ENCODE peak calls at places on chromosomes 11 and 22, in four cellular contexts. C is heart right ventricle, I is lower leg skin, Y is GM10248. S is an unnamed sample.

GRCh38 chr11:15764948-15765347 is 591.4 kb downstream of the SOX6 start:
- DNase-seq in C (no peak), I (no peak), Y (no peak), S (no peak)

GRCh38 chr22:32852346-32853251 is 51.1 kb downstream of the TIMP3 start:
- DNase-seq in C (peak), I (peak), Y (no peak), S (no peak)

GRCh38 chr22:24501366-24502005 is 6.4 kb downstream of the UPB1 start:
- DNase-seq in C (no peak), I (no peak), Y (no peak), S (no peak)

GRCh38 chr11:59429924-59430516 is 3.8 kb upstream of the OR5A2 start:
- DNase-seq in C (no peak), I (peak), Y (peak), S (peak)

GRCh38 chr11:35288817-35289541 is 130.4 kb downstream of the SLC1A2 start:
- DNase-seq in C (no peak), I (no peak), Y (no peak), S (no peak)

GRCh38 chr11:107719557-107720304 is 7.9 kb upstream of the SLN start:
- DNase-seq in C (no peak), I (no peak), Y (no peak), S (no peak)

GRCh38 chr22:49206281-49206680 is 621.4 kb downstream of the BRD1 start:
- DNase-seq in C (no peak), I (no peak), Y (no peak), S (no peak)

GRCh38 chr22:44648821-44649566 is 53.0 kb upstream of the PRR5 start:
- DNase-seq in C (no peak), I (peak), Y (no peak), S (no peak)

GRCh38 chr11:281486-282161 is 3.4 kb downstream of the NLRP6 start:
- DNase-seq in C (no peak), I (no peak), Y (no peak), S (no peak)

GRCh38 chr11:77053217-77054013 is 13.4 kb upstream of the CAPN5 start:
- DNase-seq in C (no peak), I (no peak), Y (no peak), S (no peak)

GRCh38 chr11:134246678-134247077 is 6.5 kb downstream of the THYN1 start:
- DNase-seq in C (no peak), I (no peak), Y (no peak), S (no peak)

GRCh38 chr11:102831128-102831708 is 12.2 kb downstream of the MMP3 start:
- DNase-seq in C (peak), I (peak), Y (peak), S (peak)

GRCh38 chr22:27286711-27287110 is 514.8 kb downstream of the MN1 start:
- DNase-seq in C (no peak), I (no peak), Y (no peak), S (no peak)

GRCh38 chr11:111941963-111942362 is 4.8 kb downstream of the DIXDC1 start:
- DNase-seq in C (no peak), I (no peak), Y (no peak), S (no peak)

GRCh38 chr22:38567531-38568245 is 2.3 kb downstream of the DMC1 start:
- DNase-seq in C (no peak), I (no peak), Y (no peak), S (no peak)

GRCh38 chr22:38569972-38570840 is at the start of gene DMC1:
- DNase-seq in C (peak), I (peak), Y (peak), S (peak)

GRCh38 chr22:38569181-38569971 is 607 bp downstream of the DMC1 start:
- DNase-seq in C (peak), I (no peak), Y (no peak), S (no peak)

GRCh38 chr22:38572065-38572464 is 2.1 kb upstream of the DMC1 start:
- DNase-seq in C (no peak), I (peak), Y (peak), S (peak)

GRCh38 chr22:38570841-38571364 is 920 bp upstream of the DMC1 start:
- DNase-seq in C (peak), I (peak), Y (peak), S (peak)
- TF ChIP-seq CTCF in C (no peak), I (no peak), Y (no peak), S (peak)

GRCh38 chr11:10807629-10808552 is 835 bp downstream of the EIF4G2 start:
- DNase-seq in C (peak), I (peak), Y (peak), S (peak)

GRCh38 chr11:10806206-10806605 is 2.5 kb downstream of the EIF4G2 start:
- DNase-seq in C (no peak), I (no peak), Y (no peak), S (no peak)

GRCh38 chr11:10803676-10804075 is 5.0 kb downstream of the EIF4G2 start:
- DNase-seq in C (no peak), I (no peak), Y (no peak), S (no peak)

GRCh38 chr11:10808553-10809372 is at the start of gene EIF4G2:
- DNase-seq in C (peak), I (peak), Y (peak), S (peak)

DNA sequence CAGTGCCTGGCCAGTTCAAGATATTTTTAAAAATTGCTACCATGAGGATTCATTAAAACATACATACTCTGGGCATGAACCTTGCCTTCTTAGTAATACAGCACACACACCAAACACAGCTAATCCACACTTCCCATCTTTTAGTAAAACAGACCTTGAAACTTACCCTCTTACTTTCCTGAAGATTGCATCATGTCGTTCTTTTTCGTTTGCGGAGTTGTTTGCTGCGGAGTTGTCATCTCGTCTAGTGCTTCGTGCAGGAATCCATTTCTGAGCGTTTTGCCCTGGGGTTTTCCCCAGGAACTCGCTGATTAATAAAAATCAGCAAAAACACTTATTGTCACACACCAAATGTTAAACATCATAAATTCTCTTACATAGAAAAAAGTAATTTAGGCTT is 3.0 kb downstream of the EIF4G2 start:
- DNase-seq in C (no peak), I (no peak), Y (no peak), S (no peak)
- TF ChIP-seq CTCF in C (no peak), I (no peak), Y (no peak), S (no peak)

DNA sequence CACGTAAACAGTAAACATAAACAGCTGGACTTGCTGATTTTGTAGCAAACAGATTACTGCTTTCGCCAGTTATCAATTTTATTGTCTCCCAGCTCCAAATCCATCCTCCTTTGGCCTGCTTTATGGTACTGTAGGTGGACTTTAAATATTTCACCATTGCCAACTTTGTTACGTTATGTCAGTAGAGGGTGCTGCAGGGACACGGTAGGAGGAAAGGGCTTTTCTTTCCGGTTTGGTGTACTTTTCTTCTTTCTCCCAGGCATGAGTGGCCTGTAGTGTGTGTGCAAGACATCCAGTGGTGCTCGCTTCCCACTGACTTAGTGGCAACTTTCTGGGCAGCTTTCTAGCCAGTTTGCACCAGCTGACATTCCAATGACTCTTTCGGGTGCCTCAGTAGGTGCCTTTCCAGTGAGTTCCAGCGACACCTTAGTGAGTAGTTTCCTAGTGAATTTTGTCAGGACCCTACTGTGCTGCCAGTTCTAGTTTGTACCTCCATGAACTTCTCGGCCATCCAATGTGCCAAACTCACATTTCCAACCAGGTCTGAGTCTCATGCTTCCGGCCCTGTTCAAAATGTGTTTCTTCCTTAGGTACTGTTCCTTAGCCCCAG is 267.6 kb upstream of the TENM4 start:
- DNase-seq in C (no peak), I (no peak), Y (peak), S (peak)
- TF ChIP-seq CTCF in C (peak), I (no peak), Y (peak), S (peak)

DNA sequence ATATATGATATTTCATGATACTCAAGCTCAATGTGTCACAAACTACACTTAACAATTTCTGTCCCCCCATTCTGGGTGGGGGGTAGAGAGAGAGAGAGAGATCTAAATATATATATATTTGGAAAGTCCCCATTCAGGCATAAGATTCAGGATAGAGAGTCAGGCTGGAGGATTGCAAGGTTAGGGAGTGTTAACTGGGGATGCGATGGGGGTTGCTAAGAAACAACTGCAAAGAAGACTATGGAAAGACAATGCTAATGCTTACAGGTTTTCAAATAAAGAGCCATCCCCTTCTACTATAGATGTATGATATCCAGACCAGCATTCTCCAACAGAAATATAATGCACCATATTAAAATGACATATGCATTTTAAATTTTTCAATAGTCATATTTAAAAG is 79.2 kb upstream of the OR5AK2 start:
- DNase-seq in C (no peak), I (no peak), Y (no peak), S (no peak)
- TF ChIP-seq CTCF in C (no peak), I (no peak), Y (no peak), S (no peak)

GRCh38 chr11:46072172-46072964 is 48.9 kb downstream of the PHF21A start:
- DNase-seq in C (no peak), I (no peak), Y (no peak), S (no peak)

GRCh38 chr11:46073632-46074031 is 47.6 kb downstream of the PHF21A start:
- DNase-seq in C (no peak), I (no peak), Y (no peak), S (no peak)

GRCh38 chr11:46075168-46075567 is 46.1 kb downstream of the PHF21A start:
- DNase-seq in C (no peak), I (no peak), Y (no peak), S (no peak)

GRCh38 chr11:46079662-46080061 is 41.6 kb downstream of the PHF21A start:
- DNase-seq in C (no peak), I (no peak), Y (no peak), S (no peak)

DNA sequence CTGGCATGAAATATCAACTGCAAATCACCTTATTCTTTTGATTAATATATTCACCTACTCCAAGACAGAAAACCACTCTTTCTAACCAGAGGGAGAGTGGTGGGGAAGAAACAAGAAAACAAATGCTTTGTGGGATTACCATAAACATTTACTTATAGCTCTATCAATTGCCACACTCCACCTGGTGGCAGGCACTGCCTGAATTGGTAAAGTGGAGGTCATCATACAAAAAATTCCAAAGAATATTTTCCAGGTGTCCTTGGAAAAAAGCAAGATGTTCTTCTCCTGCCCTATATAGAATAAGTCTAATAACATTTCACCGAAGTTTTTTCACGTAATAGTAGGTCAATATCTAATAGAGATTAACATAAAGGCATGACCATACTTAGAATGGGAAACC is 45.3 kb downstream of the PHF21A start:
- DNase-seq in C (no peak), I (no peak), Y (no peak), S (no peak)
- TF ChIP-seq CTCF in C (no peak), I (no peak), Y (peak), S (no peak)

DNA sequence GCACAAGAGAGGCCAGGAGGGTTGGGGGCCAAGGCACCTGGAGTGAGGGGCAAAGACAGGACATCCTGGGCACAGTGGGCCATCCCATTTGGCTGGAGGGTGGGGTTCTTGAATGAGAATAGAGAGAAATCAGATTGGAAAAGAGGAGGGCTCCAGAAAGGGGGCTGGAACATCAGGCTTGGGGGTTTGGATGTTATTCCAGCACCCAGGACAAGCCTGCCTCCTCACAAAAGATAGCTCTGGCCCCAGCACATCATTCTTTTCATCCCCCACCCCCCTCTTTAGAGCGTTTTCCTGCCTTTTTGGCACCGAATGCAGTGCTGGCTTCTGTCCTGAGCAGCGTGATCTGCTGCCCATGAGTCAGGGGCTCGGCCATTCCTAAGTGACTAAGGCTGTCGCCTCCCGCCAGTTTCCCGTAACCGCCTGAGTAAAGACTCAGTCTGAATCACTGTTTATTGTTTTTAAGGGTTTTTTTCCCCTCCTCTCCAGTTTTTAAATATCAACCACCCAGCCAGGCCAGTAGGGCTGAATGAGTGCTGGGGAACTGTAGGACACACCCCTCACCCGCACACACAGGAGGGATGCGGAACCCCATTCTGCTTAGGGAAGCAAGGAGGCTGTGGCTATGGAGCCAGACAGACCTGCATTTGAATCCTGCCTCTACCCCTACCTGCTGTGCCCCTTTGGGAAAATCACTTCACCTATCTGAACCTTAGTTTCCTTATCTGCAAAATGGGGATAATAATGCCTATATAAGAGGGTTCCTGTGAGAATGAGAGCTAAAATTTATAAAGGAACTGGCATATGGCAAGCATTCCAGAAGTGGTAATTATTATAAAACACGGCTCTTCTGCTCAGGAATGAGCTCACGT is 32.4 kb upstream of the NAV2 start:
- DNase-seq in C (peak), I (peak), Y (no peak), S (no peak)
- TF ChIP-seq CTCF in C (no peak), I (no peak), Y (no peak), S (no peak)

GRCh38 chr11:46305295-46305694 is 27.8 kb downstream of the CREB3L1 start:
- DNase-seq in C (no peak), I (no peak), Y (no peak), S (no peak)
- TF ChIP-seq CTCF in C (no peak), I (no peak), Y (no peak), S (no peak)

GRCh38 chr11:129766858-129767604 is 48.6 kb upstream of the TMEM45B start:
- DNase-seq in C (no peak), I (no peak), Y (no peak), S (no peak)

GRCh38 chr11:129767827-129768226 is 47.8 kb upstream of the TMEM45B start:
- DNase-seq in C (no peak), I (no peak), Y (no peak), S (no peak)

GRCh38 chr11:129770993-129771392 is 44.7 kb upstream of the TMEM45B start:
- DNase-seq in C (no peak), I (no peak), Y (no peak), S (no peak)

GRCh38 chr11:129769059-129769458 is 46.6 kb upstream of the TMEM45B start:
- DNase-seq in C (no peak), I (no peak), Y (no peak), S (no peak)

DNA sequence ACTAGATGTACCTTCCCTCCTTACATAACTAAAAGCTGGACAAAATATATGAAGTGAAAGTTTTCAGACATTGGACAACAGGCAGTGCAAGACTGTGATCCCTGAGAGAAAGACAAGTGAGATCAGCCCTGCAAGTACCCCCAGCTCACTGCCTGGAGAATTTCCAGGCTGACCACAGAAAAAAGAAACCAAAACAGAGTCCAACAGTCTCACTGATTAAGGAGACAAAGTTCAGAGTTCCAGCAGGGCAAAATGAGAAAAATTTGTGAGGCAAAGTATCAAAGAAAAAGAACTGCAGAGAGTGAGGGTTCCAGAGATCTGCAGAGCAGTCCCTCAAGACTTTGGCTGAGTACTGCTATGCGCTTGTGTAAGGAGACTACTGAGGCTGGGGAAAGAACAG is 47.3 kb upstream of the TMEM45B start:
- DNase-seq in C (no peak), I (no peak), Y (no peak), S (no peak)
- TF ChIP-seq CTCF in C (no peak), I (no peak), Y (no peak), S (no peak)

GRCh38 chr11:62844154-62844553 is 4.8 kb upstream of the WDR74 start:
- DNase-seq in C (no peak), I (no peak), Y (no peak), S (no peak)

GRCh38 chr11:62842171-62842717 is 2.9 kb upstream of the WDR74 start:
- DNase-seq in C (peak), I (peak), Y (peak), S (peak)

GRCh38 chr11:62846177-62846576 is 6.8 kb upstream of the WDR74 start:
- DNase-seq in C (no peak), I (no peak), Y (no peak), S (no peak)

GRCh38 chr11:62839050-62840015 is at the start of gene WDR74:
- DNase-seq in C (peak), I (peak), Y (peak), S (peak)

DNA sequence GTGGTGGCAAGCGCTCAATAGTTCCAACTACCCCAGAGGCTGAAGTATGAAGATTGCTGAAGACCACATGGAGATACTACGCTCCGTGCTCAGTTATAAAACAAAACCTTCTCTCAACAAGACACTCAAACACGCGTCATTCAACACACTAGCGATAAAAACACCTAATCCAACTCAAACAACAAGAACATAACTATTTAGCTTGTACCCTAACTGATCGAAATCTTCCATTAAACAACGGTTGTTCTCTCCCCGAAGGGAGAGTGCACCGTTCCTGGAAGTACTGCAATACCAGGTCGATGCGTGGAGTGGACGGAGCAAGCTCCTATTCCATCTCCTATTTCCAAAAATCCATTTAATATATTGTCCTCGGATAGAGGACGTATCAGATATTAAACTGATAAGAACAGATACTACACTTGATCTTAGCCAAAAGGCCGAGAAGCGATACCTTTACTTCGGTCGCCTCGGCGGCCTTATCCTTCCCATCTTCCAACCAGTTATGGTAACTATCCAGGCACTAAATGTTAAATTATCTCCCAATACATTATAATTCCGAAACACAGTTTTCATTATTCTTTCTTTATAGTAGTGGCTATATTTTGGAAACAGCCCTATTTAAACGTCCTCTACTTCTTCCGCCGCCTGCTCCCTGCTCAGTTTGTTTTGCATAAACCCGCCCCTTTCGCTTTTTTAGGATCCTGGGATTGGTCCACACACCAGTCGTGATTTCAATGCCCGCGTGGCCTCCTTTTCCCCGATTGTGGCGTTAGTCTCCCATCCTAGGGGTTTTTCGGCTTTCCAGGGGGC is 2.2 kb upstream of the WDR74 start:
- DNase-seq in C (peak), I (peak), Y (peak), S (peak)
- TF ChIP-seq CTCF in C (no peak), I (no peak), Y (no peak), S (no peak)

GRCh38 chr11:61126266-61126665 is 24.0 kb downstream of the CD5 start:
- DNase-seq in C (peak), I (no peak), Y (no peak), S (no peak)
- TF ChIP-seq CTCF in C (peak), I (no peak), Y (peak), S (no peak)